ENCODE peak calls at places on chromosomes 13 and 19, in eight cellular contexts. Z, M, L, W, G, F, C and S are unnamed samples.

GRCh38 chr13:37747071-37747612 is 122.4 kb downstream of the TRPC4 start:
- DNase-seq in L (no peak), M (peak; percentile 46), F (peak; percentile 30), C (no peak), Z (no peak), W (peak; percentile 87), G (no peak), S (no peak)

GRCh38 chr19:2426661-2427322 is 594 bp downstream of the TIMM13 start:
- DNase-seq in Z (peak; percentile 36), G (peak; percentile 56), F (no peak), M (no peak), L (peak; percentile 79), C (peak; percentile 58), W (peak; percentile 38), S (no peak)

GRCh38 chr19:7677664-7678311 is 898 bp downstream of the MCEMP1 start:
- DNase-seq in M (no peak), W (no peak), L (no peak), Z (no peak), F (no peak), C (no peak), G (no peak), S (no peak)

GRCh38 chr19:55487884-55488687 is at the start of gene SSC5D:
- DNase-seq in C (no peak), F (no peak), M (no peak), L (peak; percentile 61), W (peak; percentile 51), G (no peak), Z (no peak), S (no peak)

GRCh38 chr13:97125051-97125809 is 96.9 kb upstream of the MBNL2 start:
- DNase-seq in M (peak; percentile 14), F (peak; percentile 58), L (peak; percentile 38), Z (no peak), G (no peak), C (peak; percentile 43), W (peak; percentile 81), S (no peak)

GRCh38 chr13:33235078-33235477 is 50.5 kb downstream of the STARD13 start:
- DNase-seq in G (no peak), W (peak; percentile 79), F (no peak), Z (no peak), L (no peak), M (no peak), C (no peak), S (no peak)

GRCh38 chr13:97921146-97921776 is 32.2 kb upstream of the IPO5 start:
- DNase-seq in C (no peak), W (peak; percentile 34), G (no peak), Z (no peak), L (no peak), F (no peak), M (no peak), S (no peak)

GRCh38 chr19:47446534-47447469 is 24.9 kb downstream of the SLC8A2 start:
- DNase-seq in C (peak; percentile 66), M (no peak), F (no peak), W (peak; percentile 18), Z (no peak), G (no peak), L (peak; percentile 79), S (peak; percentile 4)

GRCh38 chr19:1663854-1664253 is 11.4 kb upstream of the TCF3 start:
- DNase-seq in G (peak; percentile 48), F (no peak), M (no peak), Z (peak; percentile 57), W (no peak), L (no peak), C (no peak), S (no peak)

GRCh38 chr13:20566424-20566916 is 487 bp upstream of the IFT88 start:
- DNase-seq in L (no peak), W (peak; percentile 80), Z (no peak), M (peak; percentile 13), C (peak; percentile 68), G (no peak), F (peak; percentile 77), S (no peak)

GRCh38 chr19:9700229-9700981 is 25.5 kb upstream of the ZNF562 start:
- DNase-seq in C (no peak), M (no peak), F (peak; percentile 46), L (no peak), W (no peak), Z (no peak), G (no peak), S (no peak)

GRCh38 chr13:56332671-56333070 is 808.0 kb upstream of the PRR20A start:
- DNase-seq in G (no peak), C (no peak), W (no peak), L (no peak), F (no peak), M (no peak), Z (no peak), S (no peak)

GRCh38 chr13:50726164-50726563 is 117.3 kb downstream of the DLEU7 start:
- DNase-seq in L (no peak), Z (no peak), W (no peak), M (no peak), F (no peak), G (no peak), C (no peak), S (no peak)

GRCh38 chr13:19634129-19634740 is 776 bp downstream of the MPHOSPH8 start:
- DNase-seq in W (peak; percentile 60), Z (no peak), G (no peak), M (peak; percentile 3), L (peak; percentile 19), C (no peak), F (no peak), S (peak; percentile 10)

GRCh38 chr13:112219753-112220152 is 152.8 kb downstream of the SOX1 start:
- DNase-seq in M (no peak), W (no peak), F (no peak), L (no peak), G (no peak), Z (no peak), C (no peak), S (no peak)